ENCODE peak calls at places on chromosome 18, in seven cellular contexts. F, I, D, J, W, M and R are unnamed samples.

GRCh38 chr18:74328196-74328595 is 12.6 kb downstream of the C18orf63 start:
- DNase-seq in F (no peak), I (no peak), D (no peak), J (no peak), W (no peak), M (no peak), R (no peak)

GRCh38 chr18:58252166-58252565 is 208.1 kb downstream of the NEDD4L start:
- DNase-seq in F (no peak), I (no peak), D (no peak), J (no peak), W (no peak), M (peak), R (no peak)

GRCh38 chr18:49250819-49251388 is 209.5 kb downstream of the DYM start:
- DNase-seq in F (no peak), I (no peak), D (no peak), J (peak), W (peak), M (peak), R (no peak)

GRCh38 chr18:79275461-79275860 is 120.3 kb upstream of the NFATC1 start:
- DNase-seq in F (no peak), I (no peak), D (no peak), J (peak), W (no peak), M (no peak), R (no peak)

GRCh38 chr18:8952796-8953760 is 149.4 kb upstream of the NDUFV2 start:
- DNase-seq in F (no peak), I (no peak), D (no peak), J (no peak), W (no peak), M (peak), R (no peak)

GRCh38 chr18:21745234-21745633 is 4.6 kb downstream of the MIB1 start:
- DNase-seq in F (no peak), I (no peak), D (no peak), J (no peak), W (no peak), M (no peak), R (no peak)

GRCh38 chr18:58361212-58361611 is 267.7 kb downstream of the ALPK2 start:
- DNase-seq in F (no peak), I (no peak), D (no peak), J (no peak), W (no peak), M (peak), R (no peak)

GRCh38 chr18:5414546-5414945 is 119.0 kb upstream of the ZBTB14 start:
- DNase-seq in F (no peak), I (no peak), D (no peak), J (no peak), W (no peak), M (no peak), R (no peak)

GRCh38 chr18:24534271-24534670 is 73.8 kb downstream of the HRH4 start:
- DNase-seq in F (no peak), I (no peak), D (no peak), J (no peak), W (no peak), M (no peak), R (no peak)

GRCh38 chr18:27004056-27004829 is 138.7 kb upstream of the AQP4 start:
- DNase-seq in F (no peak), I (no peak), D (no peak), J (no peak), W (no peak), M (no peak), R (no peak)

GRCh38 chr18:28175930-28176673 is 828 bp downstream of the CDH2 start:
- DNase-seq in F (peak), I (no peak), D (no peak), J (peak), W (no peak), M (peak), R (peak)

GRCh38 chr18:6086731-6087130 is 191.4 kb upstream of the TMEM200C start:
- DNase-seq in F (no peak), I (no peak), D (no peak), J (no peak), W (no peak), M (peak), R (no peak)

GRCh38 chr18:58124475-58124874 is 80.4 kb downstream of the NEDD4L start:
- DNase-seq in F (no peak), I (no peak), D (no peak), J (no peak), W (no peak), M (no peak), R (no peak)

GRCh38 chr18:73352546-73352945 is 484.8 kb upstream of the NETO1 start:
- DNase-seq in F (no peak), I (no peak), D (no peak), J (no peak), W (no peak), M (peak), R (no peak)

GRCh38 chr18:48983793-48984437 is 33.1 kb upstream of the SMAD7 start:
- DNase-seq in F (no peak), I (peak), D (no peak), J (peak), W (peak), M (peak), R (no peak)

GRCh38 chr18:63890950-63891304 is 3.4 kb downstream of the SERPINB2 start:
- DNase-seq in F (no peak), I (no peak), D (no peak), J (no peak), W (peak), M (peak), R (no peak)

GRCh38 chr18:36572135-36572856 is 256.5 kb downstream of the TPGS2 start:
- DNase-seq in F (no peak), I (no peak), D (peak), J (peak), W (peak), M (peak), R (no peak)

GRCh38 chr18:8705941-8706544 is 687 bp downstream of the MTCL1 start:
- DNase-seq in F (no peak), I (peak), D (no peak), J (peak), W (no peak), M (no peak), R (peak)

GRCh38 chr18:64419156-64419555 is 270.3 kb upstream of the LINC00305 start:
- DNase-seq in F (no peak), I (no peak), D (no peak), J (no peak), W (no peak), M (no peak), R (no peak)

GRCh38 chr18:68244786-68245185 is 470.1 kb downstream of the TMX3 start:
- DNase-seq in F (no peak), I (no peak), D (no peak), J (no peak), W (no peak), M (peak), R (no peak)

GRCh38 chr18:13381907-13382682 is 163.5 kb downstream of the LDLRAD4 start:
- DNase-seq in F (no peak), I (peak), D (peak), J (peak), W (no peak), M (peak), R (peak)

GRCh38 chr18:9043581-9043980 is 58.9 kb upstream of the NDUFV2 start:
- DNase-seq in F (no peak), I (no peak), D (no peak), J (no peak), W (no peak), M (no peak), R (no peak)

GRCh38 chr18:51137891-51138290 is 59.6 kb downstream of the MEX3C start:
- DNase-seq in F (no peak), I (no peak), D (no peak), J (no peak), W (no peak), M (no peak), R (no peak)

GRCh38 chr18:70194227-70194890 is 11.1 kb downstream of the RTTN start:
- DNase-seq in F (no peak), I (no peak), D (no peak), J (no peak), W (no peak), M (no peak), R (no peak)

GRCh38 chr18:74446178-74446577 is 10.9 kb downstream of the DIPK1C start:
- DNase-seq in F (no peak), I (no peak), D (no peak), J (no peak), W (no peak), M (no peak), R (no peak)

GRCh38 chr18:74791501-74792188 is 194.0 kb downstream of the ZNF407 start:
- DNase-seq in F (no peak), I (no peak), D (no peak), J (no peak), W (no peak), M (no peak), R (no peak)

GRCh38 chr18:45249306-45249705 is 366.0 kb upstream of the SLC14A2 start:
- DNase-seq in F (no peak), I (no peak), D (no peak), J (no peak), W (no peak), M (peak), R (no peak)

GRCh38 chr18:9827856-9828793 is 57.6 kb upstream of the TXNDC2 start:
- DNase-seq in F (no peak), I (no peak), D (peak), J (peak), W (peak), M (peak), R (no peak)

GRCh38 chr18:55268629-55269275 is 309.5 kb upstream of the CCDC68 start:
- DNase-seq in F (no peak), I (no peak), D (no peak), J (no peak), W (no peak), M (no peak), R (no peak)
- TF ChIP-seq POLR2A in F (no peak), I (no peak), D (no peak), J (no peak), W (no peak), M (no peak), R (peak)

GRCh38 chr18:76821875-76822509 is 365 bp upstream of the ZNF236 start:
- DNase-seq in F (peak), I (peak), D (peak), J (peak), W (peak), M (peak), R (peak)
- TF ChIP-seq POLR2A in F (peak), I (peak), D (peak), J (no peak), W (no peak), M (no peak), R (peak)

GRCh38 chr18:3624818-3625716 is 175.1 kb downstream of the TGIF1 start:
- DNase-seq in F (no peak), I (no peak), D (peak), J (peak), W (peak), M (peak), R (no peak)

GRCh38 chr18:3626927-3627240 is 176.9 kb downstream of the TGIF1 start:
- DNase-seq in F (no peak), I (no peak), D (no peak), J (no peak), W (no peak), M (no peak), R (no peak)

GRCh38 chr18:3625717-3626091 is 175.7 kb downstream of the TGIF1 start:
- DNase-seq in F (no peak), I (no peak), D (no peak), J (no peak), W (no peak), M (peak), R (no peak)

GRCh38 chr18:3624546-3624817 is 174.5 kb downstream of the TGIF1 start:
- DNase-seq in F (no peak), I (no peak), D (no peak), J (no peak), W (no peak), M (no peak), R (no peak)

DNA sequence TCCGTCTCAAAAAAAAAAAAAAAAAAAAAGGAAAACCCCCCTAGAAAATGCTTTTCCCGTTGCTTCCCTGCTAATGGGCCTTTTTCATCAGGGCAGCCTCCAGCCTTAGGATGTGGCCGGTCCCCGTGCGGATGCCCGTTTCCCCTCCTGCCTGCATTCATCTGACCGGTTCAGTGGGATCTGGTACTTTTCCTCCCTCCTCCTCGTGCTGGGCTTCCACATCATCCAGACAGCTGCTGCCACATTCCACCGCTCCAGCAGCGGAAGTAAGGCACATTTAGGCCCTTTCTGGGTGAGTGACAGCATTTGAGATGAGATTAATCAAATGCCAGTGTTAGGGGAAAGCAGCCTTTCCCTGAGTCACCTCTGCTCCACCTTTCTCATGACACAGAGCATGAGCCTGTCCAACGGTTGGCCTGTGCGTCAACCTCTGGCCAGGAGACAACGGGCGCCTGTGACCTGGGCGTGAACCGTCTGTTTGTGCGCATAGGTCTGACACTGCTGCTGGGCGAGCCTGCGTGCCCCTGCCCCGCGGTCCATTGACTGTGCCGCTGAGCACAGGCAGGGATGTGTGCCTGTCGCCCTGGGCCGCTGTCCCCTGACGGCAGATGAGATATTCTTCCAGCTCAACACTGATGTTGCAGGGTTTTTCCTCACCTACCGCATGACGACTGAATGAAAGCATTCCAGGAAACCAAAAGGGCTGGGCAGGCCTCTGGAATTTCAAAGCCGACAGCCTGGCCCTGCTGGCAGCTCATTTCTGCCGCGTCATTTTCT is 174.0 kb downstream of the TGIF1 start:
- DNase-seq in F (peak), I (peak), D (peak), J (peak), W (peak), M (peak), R (no peak)
- TF ChIP-seq POLR2A in F (peak), I (peak), D (no peak), J (peak), W (peak), M (peak), R (no peak)

DNA sequence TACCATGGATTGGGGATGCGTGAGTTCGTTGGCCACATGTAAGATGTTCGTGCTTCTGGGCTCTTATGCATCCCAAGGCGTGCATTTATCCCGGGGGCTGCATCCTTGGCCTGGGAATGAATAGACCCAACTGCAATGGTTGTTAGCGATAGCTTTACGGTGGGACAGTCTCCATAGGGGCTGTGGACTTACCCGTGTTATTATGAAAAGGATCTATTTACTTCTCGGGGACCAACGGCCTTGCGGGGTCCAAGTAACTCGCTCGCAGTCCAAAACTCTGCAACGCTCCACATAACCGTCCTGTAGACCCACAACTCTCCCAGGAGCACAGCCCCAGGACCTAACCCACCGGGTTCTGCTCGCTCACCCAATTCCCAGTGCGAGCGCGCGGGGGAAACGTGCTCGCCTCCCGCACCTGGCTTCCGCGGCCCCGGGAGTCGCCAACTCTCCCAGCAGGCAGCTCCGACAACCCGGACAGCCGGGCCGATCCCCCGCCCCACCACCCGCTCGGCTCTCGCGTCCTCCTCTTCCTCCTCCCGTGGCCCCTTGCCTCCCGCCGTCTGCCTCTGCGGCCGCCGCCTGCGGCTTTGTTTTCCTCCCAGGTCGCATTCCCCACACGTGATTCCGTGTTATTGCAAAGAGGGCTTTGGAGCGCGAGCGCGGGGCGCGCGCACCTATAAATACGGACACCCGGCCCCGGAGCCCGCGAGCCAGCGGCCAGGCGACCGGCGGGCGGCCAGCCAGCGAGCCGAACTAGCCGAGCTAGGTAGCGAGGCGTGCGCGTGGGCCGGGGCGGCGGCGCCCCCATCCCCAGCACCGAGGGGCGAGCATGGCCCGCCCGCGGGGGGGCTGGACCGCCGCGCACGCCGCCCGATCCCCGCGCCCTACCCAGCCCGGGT is at the start of gene CABLES1:
- DNase-seq in F (peak), I (peak), D (peak), J (peak), W (no peak), M (peak), R (peak)
- TF ChIP-seq POLR2A in F (peak), I (peak), D (peak), J (peak), W (no peak), M (peak), R (no peak)

GRCh38 chr18:59902180-59902992 is 2.6 kb downstream of the PMAIP1 start:
- DNase-seq in F (no peak), I (no peak), D (no peak), J (no peak), W (no peak), M (peak), R (no peak)
- TF ChIP-seq POLR2A in F (no peak), I (no peak), D (no peak), J (no peak), W (no peak), M (no peak), R (peak)

GRCh38 chr18:39969813-39970494 is 1985.1 kb upstream of the PIK3C3 start:
- DNase-seq in F (no peak), I (no peak), D (no peak), J (no peak), W (no peak), M (no peak), R (no peak)
- TF ChIP-seq POLR2A in F (no peak), I (no peak), D (no peak), J (no peak), W (no peak), M (no peak), R (no peak)

GRCh38 chr18:11578799-11579198 is 30.6 kb upstream of the SLC35G4 start:
- DNase-seq in F (no peak), I (no peak), D (no peak), J (no peak), W (no peak), M (no peak), R (no peak)
- TF ChIP-seq POLR2A in F (no peak), I (no peak), D (no peak), J (no peak), W (no peak), M (no peak), R (no peak)

DNA sequence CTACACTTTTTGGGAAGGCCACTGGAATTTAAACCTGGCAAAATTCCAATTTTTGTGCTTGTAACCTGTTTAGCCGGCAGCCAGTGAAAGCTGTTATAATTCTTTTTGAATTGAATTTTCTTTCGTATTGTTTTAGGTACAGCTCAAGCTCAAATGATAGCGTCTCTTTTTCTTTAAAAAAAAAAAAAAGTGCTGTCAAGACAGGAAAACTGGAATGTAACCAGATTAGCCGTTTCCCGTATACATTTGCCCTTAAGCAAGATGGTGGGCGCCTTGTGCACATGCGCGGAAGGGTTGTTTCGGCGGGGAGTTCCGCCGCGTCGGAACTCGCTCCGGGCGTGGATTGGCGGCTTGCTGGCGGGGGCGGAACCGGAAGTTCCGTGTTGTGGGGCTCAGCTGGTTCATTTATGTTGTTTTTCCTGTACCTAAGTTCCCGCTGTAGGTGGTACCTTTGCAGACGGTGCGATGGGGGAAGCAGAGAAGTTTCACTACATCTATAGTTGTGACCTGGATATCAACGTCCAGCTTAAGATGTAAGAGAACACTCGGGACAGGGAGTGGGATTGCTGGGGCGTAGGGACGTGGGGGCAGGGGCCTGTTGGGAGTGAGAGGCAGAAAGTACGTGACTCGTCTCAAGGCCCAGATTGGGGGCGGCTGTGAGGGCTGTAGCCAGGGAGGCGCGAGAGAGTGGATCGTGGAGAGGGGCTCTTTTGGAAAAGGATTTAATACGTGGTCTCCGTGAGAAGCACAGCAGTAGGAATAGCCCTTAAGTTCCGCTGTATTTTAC is at the start of gene PIK3C3:
- DNase-seq in F (peak), I (peak), D (peak), J (peak), W (peak), M (peak), R (peak)
- TF ChIP-seq POLR2A in F (peak), I (no peak), D (no peak), J (peak), W (peak), M (peak), R (peak)

DNA sequence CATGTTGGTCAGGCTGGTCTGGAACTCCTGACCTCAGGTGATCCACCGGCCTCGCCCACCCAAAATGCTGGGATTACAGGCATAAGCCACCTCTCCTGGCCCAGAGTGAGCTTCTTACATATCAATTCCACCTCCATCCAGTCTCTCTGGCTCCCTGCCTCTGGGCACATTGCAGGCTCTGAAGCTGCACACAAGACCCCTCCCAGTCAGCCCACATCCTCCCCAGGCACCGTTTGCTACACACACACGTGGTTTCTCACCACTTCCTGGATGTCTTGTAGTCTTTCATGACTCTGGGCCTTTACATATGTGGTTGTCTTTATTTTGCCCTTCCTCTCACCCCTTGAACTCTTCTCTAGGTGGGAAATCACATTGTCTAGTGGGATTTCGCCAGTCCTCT is 64.0 kb upstream of the CABLES1 start:
- DNase-seq in F (peak), I (no peak), D (peak), J (peak), W (no peak), M (peak), R (peak)
- TF ChIP-seq POLR2A in F (no peak), I (no peak), D (no peak), J (no peak), W (no peak), M (no peak), R (peak)

GRCh38 chr18:12376718-12377555 is at the start of gene AFG3L2:
- DNase-seq in F (peak), I (peak), D (peak), J (peak), W (peak), M (peak), R (peak)
- TF ChIP-seq POLR2A in F (peak), I (peak), D (peak), J (peak), W (peak), M (peak), R (peak)